ENCODE peak calls at places on chromosomes 4 and X, in five cellular contexts. W, K, P, G and M are unnamed samples.

GRCh38 chr4:44237643-44238042 is 211.0 kb downstream of the KCTD8 start:
- DNase-seq in W (no peak), P (no peak), K (no peak), G (no peak), M (no peak)

GRCh38 chrX:101417981-101418841 is 10.2 kb downstream of the HNRNPH2 start:
- DNase-seq in P (peak), W (peak), G (peak), K (peak), M (peak)

GRCh38 chr4:7430368-7430964 is 4.3 kb downstream of the PSAPL1 start:
- DNase-seq in W (no peak), P (peak), G (peak), K (peak), M (no peak)

GRCh38 chr4:21367567-21367966 is 581.0 kb downstream of the KCNIP4 start:
- DNase-seq in W (no peak), K (no peak), G (no peak), P (no peak), M (no peak)

GRCh38 chr4:14894392-14895292 is 107.6 kb upstream of the CPEB2 start:
- DNase-seq in P (no peak), W (no peak), K (no peak), G (no peak), M (no peak)

GRCh38 chr4:56040842-56041241 is 92.1 kb downstream of the CEP135 start:
- DNase-seq in W (no peak), P (no peak), G (no peak), K (no peak), M (no peak)

GRCh38 chr4:155974476-155974749 is 20.7 kb upstream of the CTSO start:
- DNase-seq in P (no peak), G (no peak), W (no peak), K (no peak), M (no peak)

GRCh38 chr4:159425749-159426376 is 323.0 kb downstream of the RAPGEF2 start:
- DNase-seq in P (no peak), W (no peak), G (no peak), K (no peak), M (no peak)

GRCh38 chr4:174314770-174315169 is 31.1 kb downstream of the CEP44 start:
- DNase-seq in K (no peak), W (no peak), P (no peak), G (no peak), M (peak)

GRCh38 chrX:138014577-138014976 is 448.6 kb downstream of the ZIC3 start:
- DNase-seq in K (no peak), W (no peak), G (no peak), P (no peak), M (no peak)

GRCh38 chrX:18377802-18378201 is 23.3 kb upstream of the SCML2 start:
- DNase-seq in K (no peak), P (peak), W (no peak), G (no peak), M (peak)

GRCh38 chrX:121161501-121161933 is 114.1 kb downstream of the GLUD2 start:
- DNase-seq in G (no peak), W (no peak), K (no peak), P (no peak), M (no peak)

GRCh38 chr4:184267206-184267608 is 49.5 kb upstream of the ENPP6 start:
- DNase-seq in K (no peak), G (no peak), W (no peak), P (no peak), M (no peak)

GRCh38 chr4:184270808-184271413 is 53.2 kb upstream of the ENPP6 start:
- DNase-seq in P (no peak), G (no peak), W (no peak), K (no peak), M (no peak)

GRCh38 chr4:184267673-184268573 is 50.2 kb upstream of the ENPP6 start:
- DNase-seq in W (peak), G (peak), P (no peak), K (no peak), M (peak)

GRCh38 chr4:184269879-184270430 is 52.3 kb upstream of the ENPP6 start:
- DNase-seq in G (no peak), P (no peak), W (no peak), K (no peak), M (no peak)

DNA sequence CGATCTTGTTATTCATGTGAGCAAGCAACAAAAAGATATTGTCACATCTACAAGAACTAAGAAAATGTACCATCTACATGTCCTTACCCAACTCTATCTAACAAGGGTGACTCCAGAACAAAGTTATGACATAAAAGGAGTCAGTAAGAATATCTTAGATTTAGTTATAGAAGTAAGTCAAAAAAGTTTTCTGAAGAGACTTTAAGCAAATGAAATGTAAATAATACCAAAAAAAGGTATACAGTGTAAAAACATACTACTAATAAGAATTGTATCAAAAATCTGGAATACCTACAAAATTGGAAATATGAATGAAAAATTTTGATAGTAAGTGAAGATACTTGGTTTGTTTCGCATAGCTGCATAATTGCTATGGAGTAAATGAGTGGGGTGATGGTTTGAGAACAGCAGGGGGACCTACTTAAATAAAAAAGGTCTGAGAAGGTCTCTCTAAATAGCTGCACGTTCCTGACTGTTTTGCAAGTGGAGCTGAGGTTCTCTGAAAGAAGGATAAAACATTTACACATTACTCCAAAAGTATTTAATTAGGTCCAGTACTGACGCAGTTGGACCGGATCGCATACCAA is 51.0 kb upstream of the ENPP6 start:
- DNase-seq in K (no peak), W (no peak), P (no peak), G (no peak), M (no peak)
- TF ChIP-seq CTCF in K (no peak), W (no peak), P (no peak), G (no peak), M (no peak)

GRCh38 chr4:127782275-127783025 is at the start of gene HSPA4L:
- DNase-seq in W (no peak), K (no peak), P (peak), G (peak), M (peak)
- TF ChIP-seq CTCF in W (no peak), K (peak), P (no peak), G (peak), M (no peak)

GRCh38 chr4:42234817-42235216 is 82.4 kb upstream of the BEND4 start:
- DNase-seq in W (no peak), G (no peak), K (no peak), P (no peak), M (no peak)
- TF ChIP-seq CTCF in W (no peak), G (no peak), K (no peak), P (no peak), M (no peak)

GRCh38 chr4:46386570-46386969 is 3.4 kb downstream of the GABRA2 start:
- DNase-seq in K (no peak), G (no peak), W (no peak), P (peak), M (no peak)
- TF ChIP-seq CTCF in K (no peak), G (no peak), W (no peak), P (no peak), M (no peak)

GRCh38 chrX:111363741-111364140 is 48.3 kb downstream of the DCX start:
- DNase-seq in G (no peak), K (no peak), W (no peak), P (no peak), M (no peak)

GRCh38 chrX:111361751-111362150 is 50.2 kb downstream of the DCX start:
- DNase-seq in W (no peak), P (no peak), G (no peak), K (no peak), M (no peak)

GRCh38 chrX:111360839-111361238 is 51.2 kb downstream of the DCX start:
- DNase-seq in P (peak), W (no peak), G (no peak), K (no peak), M (no peak)

DNA sequence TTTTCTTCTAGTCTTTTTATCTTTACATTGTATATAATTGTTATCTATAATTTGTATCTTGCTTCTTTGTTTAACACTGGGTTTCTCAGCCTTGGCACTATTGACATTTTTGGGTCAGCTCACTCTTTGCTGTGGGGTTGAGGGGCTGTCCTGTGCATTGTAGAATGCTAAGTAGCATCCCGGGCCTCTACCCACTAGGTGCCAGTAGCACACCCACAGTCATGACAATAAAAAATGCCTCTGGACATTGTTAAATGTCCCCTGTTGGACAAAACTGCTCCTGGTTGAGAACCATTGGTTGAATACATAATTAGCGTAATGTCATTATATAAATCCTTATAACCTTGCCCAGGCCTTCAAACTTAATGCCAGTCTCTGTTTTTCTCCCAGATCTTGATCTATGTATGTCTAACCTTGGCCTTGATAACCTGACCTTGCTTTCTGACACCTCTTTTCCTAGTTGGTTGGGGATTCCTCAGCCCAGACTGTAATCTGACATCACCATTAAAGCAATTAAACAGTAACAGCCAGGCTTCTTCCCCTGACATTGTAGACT is 46.1 kb downstream of the DCX start:
- DNase-seq in W (no peak), G (no peak), P (no peak), K (no peak), M (no peak)
- TF ChIP-seq CTCF in W (no peak), G (no peak), P (no peak), K (no peak), M (no peak)

GRCh38 chrX:77276742-77277141 is 170.4 kb upstream of the FGF16 start:
- DNase-seq in W (no peak), P (no peak), K (no peak), G (no peak), M (no peak)
- TF ChIP-seq CTCF in W (no peak), P (no peak), K (no peak), G (no peak), M (no peak)

GRCh38 chr4:77994194-77994721 is 62.9 kb upstream of the FRAS1 start:
- DNase-seq in K (no peak), P (peak), G (no peak), W (no peak), M (peak)
- TF ChIP-seq CTCF in K (no peak), P (peak), G (peak), W (no peak), M (peak)

GRCh38 chr4:4730214-4730613 is 129.3 kb upstream of the MSX1 start:
- DNase-seq in W (no peak), P (no peak), K (no peak), G (no peak), M (no peak)

GRCh38 chr4:4720671-4721070 is 138.8 kb upstream of the MSX1 start:
- DNase-seq in K (no peak), G (no peak), P (no peak), W (no peak), M (no peak)

GRCh38 chr4:4721636-4722035 is 137.8 kb upstream of the MSX1 start:
- DNase-seq in W (no peak), K (no peak), G (no peak), P (no peak), M (no peak)

GRCh38 chr4:4727536-4727935 is 131.9 kb upstream of the MSX1 start:
- DNase-seq in W (no peak), K (no peak), P (no peak), G (no peak), M (no peak)

DNA sequence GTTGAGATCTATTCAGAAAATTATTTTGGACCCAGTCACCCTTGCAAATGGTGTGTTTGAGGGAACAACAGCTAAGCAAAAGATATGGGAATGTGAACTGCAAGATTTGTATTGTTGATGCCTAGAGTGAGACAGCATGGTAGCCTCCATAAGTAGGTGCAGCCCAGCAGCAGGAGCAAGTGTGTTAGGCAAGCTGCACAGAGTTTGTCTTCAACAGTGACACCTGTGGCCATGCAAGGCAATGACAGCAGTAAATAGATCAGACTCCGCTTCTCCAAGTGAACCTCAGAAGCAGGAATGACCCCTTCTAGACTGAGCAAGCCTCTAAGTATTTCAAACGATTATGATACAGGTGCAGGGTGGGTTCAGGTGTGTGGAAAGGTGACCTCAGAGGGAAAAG is 133.4 kb upstream of the MSX1 start:
- DNase-seq in G (no peak), K (no peak), W (no peak), P (no peak), M (no peak)
- TF ChIP-seq CTCF in G (no peak), K (no peak), W (no peak), P (peak), M (no peak)

GRCh38 chr4:180153587-180153986 is 2089.6 kb upstream of the TENM3 start:
- DNase-seq in P (no peak), G (no peak), W (no peak), K (no peak), M (no peak)

GRCh38 chr4:180152831-180153230 is 2090.4 kb upstream of the TENM3 start:
- DNase-seq in K (no peak), P (no peak), W (no peak), G (no peak), M (no peak)

GRCh38 chr4:180156684-180157083 is 2086.5 kb upstream of the TENM3 start:
- DNase-seq in K (no peak), G (no peak), P (no peak), W (no peak), M (no peak)

GRCh38 chr4:180148737-180149136 is 2094.5 kb upstream of the TENM3 start:
- DNase-seq in P (no peak), W (no peak), G (no peak), K (no peak), M (no peak)

GRCh38 chr4:180150818-180151217 is 2092.4 kb upstream of the TENM3 start:
- DNase-seq in P (no peak), W (no peak), K (no peak), G (no peak), M (no peak)
- TF ChIP-seq CTCF in P (no peak), W (no peak), K (no peak), G (peak), M (no peak)